ENCODE peak calls at places on chromosomes 6 and 20, in six cellular contexts. J, A, Y, W, K and I are unnamed samples.

GRCh38 chr6:83490177-83490576 is 22.2 kb upstream of the PRSS35 start:
- DNase-seq in J (no peak), A (no peak), W (no peak), Y (no peak), K (no peak), I (no peak)

GRCh38 chr20:40607927-40608326 is 81.1 kb downstream of the MAFB start:
- DNase-seq in W (no peak), A (no peak), J (no peak), K (no peak), Y (no peak), I (no peak)

GRCh38 chr6:158879180-158879579 is 60.0 kb upstream of the EZR start:
- DNase-seq in J (no peak), A (no peak), W (no peak), K (no peak), Y (no peak), I (no peak)

GRCh38 chr20:2801459-2801728 is 967 bp upstream of the CPXM1 start:
- DNase-seq in J (no peak), A (no peak), K (no peak), Y (no peak), W (no peak), I (no peak)

GRCh38 chr6:101429291-101429690 is 35.8 kb downstream of the GRIK2 start:
- DNase-seq in J (no peak), K (no peak), Y (peak), A (no peak), W (no peak), I (no peak)

GRCh38 chr6:127190552-127190951 is 72.1 kb downstream of the RSPO3 start:
- DNase-seq in K (no peak), A (no peak), J (no peak), W (no peak), Y (peak), I (peak)

GRCh38 chr6:156786652-156787051 is 9.5 kb downstream of the ARID1B start:
- DNase-seq in A (no peak), J (no peak), K (no peak), W (no peak), Y (no peak), I (no peak)

GRCh38 chr6:146297815-146298214 is 245.8 kb upstream of the RAB32 start:
- DNase-seq in J (no peak), Y (peak), K (no peak), A (no peak), W (no peak), I (no peak)

GRCh38 chr6:7732219-7732618 is 6.3 kb downstream of the BMP6 start:
- DNase-seq in Y (peak), K (no peak), A (no peak), W (no peak), J (no peak), I (no peak)

GRCh38 chr20:36085686-36086267 is 68.8 kb upstream of the EPB41L1 start:
- DNase-seq in K (no peak), Y (peak), W (no peak), J (no peak), A (no peak), I (no peak)

GRCh38 chr6:40406175-40406574 is 181.0 kb downstream of the LRFN2 start:
- DNase-seq in J (no peak), W (no peak), K (no peak), A (no peak), Y (no peak), I (no peak)

GRCh38 chr20:61451009-61451408 is 198.9 kb downstream of the CDH4 start:
- DNase-seq in W (no peak), A (no peak), Y (no peak), J (no peak), K (no peak), I (no peak)

GRCh38 chr6:3438190-3439167 is 18.4 kb downstream of the SLC22A23 start:
- DNase-seq in Y (peak), K (no peak), W (no peak), A (peak), J (peak), I (peak)